ENCODE peak calls at places on chromosome 7, in six cellular contexts. L is neural crest cell; Q is activated naive CD8-positive, alpha-beta T cell treated with anti-CD3 and anti-CD28 coated beads, Interleukin-2, amount 50 U/mL, for 16 hours; Z is NCI-H1105 treated with DMSO at 0.1 percent for 48 hours; T is HEK293T; U is glutamatergic neuron. W is an unnamed sample.

GRCh38 chr7:51593638-51594037 is 277.0 kb upstream of the COBL start:
- DNase-seq in L (no peak), Q (no peak), Z (no peak), T (no peak), U (peak), W (no peak)

GRCh38 chr7:51428226-51428887 is 111.7 kb upstream of the COBL start:
- DNase-seq in L (no peak), Q (no peak), Z (peak), T (no peak), U (peak), W (no peak)

GRCh38 chr7:84913731-84914130 is 273.1 kb downstream of the SEMA3D start:
- DNase-seq in L (no peak), Q (no peak), Z (no peak), T (no peak), U (no peak), W (no peak)

GRCh38 chr7:69845721-69846495 is 247.6 kb downstream of the AUTS2 start:
- DNase-seq in L (no peak), Q (no peak), Z (peak), T (no peak), U (no peak), W (no peak)

GRCh38 chr7:50369408-50370026 is 65.0 kb downstream of the IKZF1 start:
- DNase-seq in L (no peak), Q (no peak), Z (peak), T (peak), U (no peak), W (peak)

GRCh38 chr7:151808296-151809155 is 68.4 kb downstream of the PRKAG2 start:
- DNase-seq in L (no peak), Q (no peak), Z (no peak), T (no peak), U (peak), W (no peak)

GRCh38 chr7:75776295-75776971 is 4.4 kb upstream of the CCL26 start:
- DNase-seq in L (no peak), Q (peak), Z (no peak), T (no peak), U (no peak), W (peak)

GRCh38 chr7:130473289-130473688 is 18.6 kb upstream of the MEST start:
- DNase-seq in L (no peak), Q (no peak), Z (no peak), T (no peak), U (no peak), W (no peak)

GRCh38 chr7:55571534-55572377 is 546 bp downstream of the VOPP1 start:
- DNase-seq in L (peak), Q (no peak), Z (peak), T (peak), U (peak), W (peak)

GRCh38 chr7:17041324-17041723 is 159.5 kb upstream of the AGR3 start:
- DNase-seq in L (no peak), Q (no peak), Z (peak), T (no peak), U (no peak), W (no peak)

GRCh38 chr7:11427686-11428273 is 404.2 kb downstream of the THSD7A start:
- DNase-seq in L (no peak), Q (no peak), Z (peak), T (peak), U (no peak), W (no peak)

GRCh38 chr7:111090834-111091233 is at the start of gene LRRN3:
- DNase-seq in L (peak), Q (peak), Z (peak), T (peak), U (peak), W (no peak)

GRCh38 chr7:116786791-116787443 is 75.5 kb upstream of the CAPZA2 start:
- DNase-seq in L (no peak), Q (no peak), Z (no peak), T (peak), U (no peak), W (no peak)

GRCh38 chr7:50838675-50839377 is 56.1 kb upstream of the GRB10 start:
- DNase-seq in L (no peak), Q (no peak), Z (no peak), T (no peak), U (no peak), W (no peak)

GRCh38 chr7:78226059-78226658 is 427.6 kb downstream of the PHTF2 start:
- DNase-seq in L (peak), Q (no peak), Z (peak), T (peak), U (peak), W (no peak)